ENCODE peak calls at places on chromosome 13, in eight cellular contexts. G is psoas muscle, R is gastrocnemius medialis, F is pancreas, U is OCI-LY7, Z is thoracic aorta, I is uterus, Y is cardiac muscle cell. N is an unnamed sample.

GRCh38 chr13:40983725-40984669 is 35.1 kb downstream of the ELF1 start:
- DNase-seq in F (no peak), U (no peak), I (no peak), G (no peak), Y (no peak), Z (no peak), R (no peak), N (no peak)

GRCh38 chr13:41613984-41614581 is 156.7 kb downstream of the RGCC start:
- DNase-seq in G (peak; percentile 68), I (peak; percentile 68), F (peak; percentile 26), Z (no peak), R (peak; percentile 29), Y (peak; percentile 93), U (no peak), N (peak; percentile 48)

GRCh38 chr13:102310691-102311432 is 91.0 kb downstream of the FGF14 start:
- DNase-seq in U (no peak), R (peak; percentile 59), Y (no peak), F (no peak), I (peak; percentile 24), G (peak; percentile 74), Z (no peak), N (no peak)

GRCh38 chr13:43905435-43906031 is 25.8 kb downstream of the LACC1 start:
- DNase-seq in F (no peak), Z (no peak), I (peak; percentile 46), U (peak; percentile 74), G (no peak), Y (peak; percentile 79), R (no peak), N (no peak)

GRCh38 chr13:97125051-97125809 is 96.9 kb upstream of the MBNL2 start:
- DNase-seq in Z (no peak), G (peak; percentile 76), U (no peak), I (peak; percentile 55), Y (peak; percentile 75), F (no peak), R (peak; percentile 77), N (no peak)

GRCh38 chr13:23656637-23657036 is 86.4 kb downstream of the TNFRSF19 start:
- DNase-seq in F (peak; percentile 39), I (no peak), U (no peak), Y (peak; percentile 73), R (no peak), Z (no peak), G (no peak), N (peak; percentile 77)

GRCh38 chr13:92225861-92226260 is 827.4 kb downstream of the GPC5 start:
- DNase-seq in Z (no peak), Y (peak; percentile 22), G (no peak), R (no peak), U (no peak), F (no peak), I (no peak), N (no peak)

GRCh38 chr13:47094734-47095434 is 198.0 kb upstream of the HTR2A start:
- DNase-seq in R (no peak), I (no peak), G (no peak), U (no peak), Y (no peak), Z (no peak), F (no peak), N (no peak)

GRCh38 chr13:93248627-93249047 is 22.0 kb downstream of the GPC6 start:
- DNase-seq in Y (peak; percentile 70), U (peak; percentile 2), Z (no peak), R (no peak), F (peak; percentile 75), G (no peak), I (no peak), N (no peak)

GRCh38 chr13:99741979-99742378 is 229.6 kb downstream of the ZIC5 start:
- DNase-seq in G (no peak), Y (no peak), I (no peak), F (no peak), R (no peak), U (no peak), Z (no peak), N (no peak)

GRCh38 chr13:39777527-39778061 is 122.1 kb downstream of the COG6 start:
- DNase-seq in I (no peak), G (no peak), F (no peak), Z (no peak), U (peak; percentile 57), R (no peak), Y (peak; percentile 87), N (no peak)

GRCh38 chr13:20192470-20193141 is at the start of gene GJB2:
- DNase-seq in U (no peak), Z (no peak), R (no peak), I (no peak), F (peak; percentile 25), G (no peak), Y (no peak), N (no peak)
- H3K27ac ChIP-seq in U (no peak within 1 kb of the TSS), Z (no peak within 1 kb of the TSS), R (no peak within 1 kb of the TSS), I (no peak within 1 kb of the TSS), F (no peak within 1 kb of the TSS), G (no peak within 1 kb of the TSS), Y (no peak within 1 kb of the TSS), N (no peak within 1 kb of the TSS)

GRCh38 chr13:28329395-28330158 is 165.4 kb downstream of the FLT1 start:
- DNase-seq in Z (peak; percentile 13), U (no peak), F (no peak), R (no peak), Y (peak; percentile 93), I (peak; percentile 24), G (no peak), N (no peak)
- H3K27ac ChIP-seq in Z (no peak overlapping the region), U (no peak overlapping the region), F (no peak overlapping the region), R (no peak overlapping the region), Y (peak overlapping the region; percentile 56), I (no peak overlapping the region), G (no peak overlapping the region), N (peak overlapping the region; percentile 41)

GRCh38 chr13:34988330-34988791 is 46.3 kb downstream of the NBEA start:
- DNase-seq in F (no peak), G (no peak), U (no peak), I (no peak), R (no peak), Z (no peak), Y (no peak), N (no peak)

GRCh38 chr13:34993470-34993869 is 51.4 kb downstream of the NBEA start:
- DNase-seq in F (no peak), R (no peak), Z (no peak), U (no peak), Y (peak; percentile 36), I (no peak), G (no peak), N (no peak)

DNA sequence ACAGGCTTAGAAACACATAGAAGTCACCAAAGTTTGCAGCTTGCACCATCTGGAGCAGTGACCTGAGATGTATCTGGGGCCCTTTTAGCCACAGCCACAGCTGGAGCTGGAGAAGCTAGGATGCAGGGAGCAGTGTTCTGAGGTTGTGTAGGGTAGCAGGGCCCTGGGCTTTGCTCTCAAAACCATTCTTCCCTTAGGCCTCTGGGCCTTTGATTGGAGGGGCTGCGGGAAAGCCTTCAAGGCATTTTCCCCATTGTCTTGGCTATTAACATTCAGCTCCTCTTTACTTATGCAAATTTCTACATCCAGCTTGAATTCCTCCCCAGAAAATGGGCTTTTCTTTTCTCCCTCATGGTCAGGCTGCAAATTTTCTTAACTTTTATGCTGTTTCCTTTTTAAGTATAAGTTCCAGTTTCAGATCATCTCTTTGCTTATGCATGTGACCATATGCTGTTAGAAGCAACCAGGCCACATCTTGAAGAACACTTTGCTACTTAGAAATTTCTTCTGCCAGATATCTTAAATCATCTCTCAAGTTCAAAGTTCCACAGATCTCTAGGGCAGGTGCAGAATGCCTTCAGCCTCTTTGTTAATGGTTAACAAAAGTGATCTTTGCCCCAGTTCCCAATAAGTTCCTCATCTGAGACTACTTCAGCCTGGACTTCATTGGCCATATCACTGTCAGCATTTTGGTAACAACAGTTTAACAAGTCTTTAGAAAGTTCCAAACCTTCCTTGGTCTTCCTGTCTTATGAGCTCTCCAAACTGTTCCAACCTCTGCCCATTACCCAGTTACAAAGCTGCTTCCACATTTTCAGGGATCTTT is 48.5 kb downstream of the NBEA start:
- DNase-seq in F (no peak), G (no peak), Y (no peak), Z (no peak), R (no peak), I (no peak), U (no peak), N (no peak)
- H3K27ac ChIP-seq in F (no peak overlapping the region), G (no peak overlapping the region), Y (no peak overlapping the region), Z (no peak overlapping the region), R (no peak overlapping the region), I (no peak overlapping the region), U (no peak overlapping the region), N (no peak overlapping the region)

GRCh38 chr13:50991624-50992610 is 82.3 kb downstream of the RNASEH2B start:
- DNase-seq in F (no peak), G (peak; percentile 27), Y (no peak), R (no peak), I (no peak), Z (no peak), U (no peak), N (no peak)

GRCh38 chr13:50995870-50996269 is 86.3 kb downstream of the RNASEH2B start:
- DNase-seq in I (no peak), Z (no peak), F (no peak), R (no peak), G (no peak), Y (no peak), U (no peak), N (no peak)

GRCh38 chr13:50994651-50995050 is 85.1 kb downstream of the RNASEH2B start:
- DNase-seq in R (no peak), Z (no peak), I (peak; percentile 47), U (no peak), F (no peak), Y (no peak), G (peak; percentile 67), N (no peak)

GRCh38 chr13:50993908-50994307 is 84.3 kb downstream of the RNASEH2B start:
- DNase-seq in G (peak; percentile 58), F (no peak), Z (no peak), I (peak; percentile 70), R (no peak), Y (peak; percentile 88), U (no peak), N (no peak)

DNA sequence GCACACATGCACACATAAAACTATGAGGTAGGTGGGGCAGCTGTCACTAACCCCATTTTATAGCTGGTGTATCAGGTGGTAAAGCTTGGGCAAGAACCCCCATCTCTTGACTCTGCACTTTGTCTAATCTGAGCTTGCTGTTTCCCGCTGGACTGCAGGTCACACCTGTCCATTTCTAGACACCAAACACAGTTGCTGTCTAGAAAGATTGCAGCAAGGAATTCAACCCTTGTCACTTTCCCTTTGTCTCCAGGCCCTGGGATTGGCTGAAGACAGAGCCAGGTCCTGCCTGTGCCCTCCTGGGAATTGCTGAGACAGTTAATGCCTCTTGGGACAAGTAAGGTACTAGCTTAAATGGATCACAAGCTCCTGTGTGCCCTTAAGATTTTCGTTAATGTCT is 83.8 kb downstream of the RNASEH2B start:
- DNase-seq in Y (no peak), Z (no peak), I (no peak), F (no peak), G (peak; percentile 23), U (no peak), R (no peak), N (no peak)
- H3K27ac ChIP-seq in Y (no peak overlapping the region), Z (no peak overlapping the region), I (peak overlapping the region; percentile 82), F (no peak overlapping the region), G (no peak overlapping the region), U (no peak overlapping the region), R (no peak overlapping the region), N (no peak overlapping the region)

N was measured in heart right ventricle.